ENCODE peak calls at places on chromosomes 4 and X, in six cellular contexts. K is AG04450; R is activated CD8-positive, alpha-beta memory T cell treated with anti-CD3 and anti-CD28 coated beads for 48 hours; N is brain microvascular endothelial cell; E is AG08395; P is NCI-H2081. Z is an unnamed sample.

GRCh38 chr4:144355809-144356757 is 215.6 kb upstream of the GYPA start:
- DNase-seq in K (peak; percentile 32), R (no peak), N (peak; percentile 99), E (peak; percentile 54), P (peak; percentile 5), Z (peak; percentile 97)

GRCh38 chr4:140931904-140932303 is 175.7 kb upstream of the TBC1D9 start:
- DNase-seq in K (no peak), E (no peak), P (no peak), N (no peak), R (no peak), Z (no peak)

GRCh38 chr4:52106701-52107100 is 55.6 kb downstream of the SPATA18 start:
- DNase-seq in N (no peak), K (no peak), R (no peak), E (peak; percentile 35), P (no peak), Z (no peak)

GRCh38 chr4:173301518-173302201 is 32.5 kb downstream of the HMGB2 start:
- DNase-seq in K (peak; percentile 16), E (peak; percentile 31), P (no peak), N (peak; percentile 39), R (no peak), Z (no peak)

GRCh38 chrX:15167826-15168225 is 102.1 kb downstream of the ASB9 start:
- DNase-seq in N (no peak), K (no peak), E (no peak), R (no peak), P (no peak), Z (no peak)

GRCh38 chr4:36196145-36196925 is 48.0 kb downstream of the ARAP2 start:
- DNase-seq in N (no peak), P (no peak), R (no peak), K (no peak), E (no peak), Z (no peak)

GRCh38 chrX:21612154-21612553 is 46.0 kb downstream of the KLHL34 start:
- DNase-seq in K (no peak), P (no peak), N (no peak), R (no peak), E (no peak), Z (no peak)

GRCh38 chr4:100742045-100742444 is 224.2 kb upstream of the EMCN start:
- DNase-seq in E (peak; percentile 6), K (no peak), N (peak; percentile 40), R (no peak), P (peak; percentile 16), Z (peak; percentile 26)

GRCh38 chr4:77220841-77221613 is 64.0 kb downstream of the CCNG2 start:
- DNase-seq in E (peak; percentile 23), N (peak; percentile 43), P (no peak), K (no peak), R (no peak), Z (no peak)

GRCh38 chrX:9339603-9340569 is 125.0 kb upstream of the TBL1X start:
- DNase-seq in K (no peak), E (no peak), P (no peak), N (no peak), R (no peak), Z (no peak)

GRCh38 chr4:169823685-169824084 is 65.9 kb upstream of the HPF1 start:
- DNase-seq in P (no peak), K (peak; percentile 10), E (peak; percentile 62), N (peak; percentile 65), R (no peak), Z (peak; percentile 69)

GRCh38 chr4:86107112-86107511 is 252.7 kb downstream of the MAPK10 start:
- DNase-seq in P (no peak), E (no peak), R (no peak), K (no peak), N (no peak), Z (no peak)

GRCh38 chrX:51242212-51242611 is 90.4 kb upstream of the NUDT10 start:
- DNase-seq in E (no peak), K (no peak), P (no peak), R (no peak), N (no peak), Z (no peak)

GRCh38 chr4:13920901-13921300 is 293.4 kb upstream of the BOD1L1 start:
- DNase-seq in N (peak; percentile 100), K (peak; percentile 100), R (no peak), E (peak; percentile 94), P (no peak), Z (peak; percentile 67)

GRCh38 chr4:845233-845835 is 19.4 kb upstream of the CPLX1 start:
- DNase-seq in N (no peak), K (peak; percentile 4), R (no peak), P (no peak), E (peak; percentile 70), Z (no peak)

GRCh38 chr4:72899214-72899613 is 170.3 kb downstream of the COX18 start:
- DNase-seq in R (no peak), P (no peak), K (no peak), E (no peak), N (no peak), Z (no peak)

Z was measured in retinal pigment epithelial cell.